ENCODE peak calls at places on chromosomes 6 and 20, in ten cellular contexts. One of them, this sample, is unnamed.

GRCh38 chr6:84762220-84762940 is 2.0 kb downstream of the TBX18 start:
- DNase-seq in uterus: no peak
- DNase-seq in A549: peak
- DNase-seq in H54: no peak
- DNase-seq in heart left ventricle: peak
- DNase-seq in HCT116: no peak
- DNase-seq in IMR-90: no peak
- DNase-seq in GM12891: no peak
- DNase-seq in esophagus squamous epithelium: no peak
- DNase-seq in spleen: no peak
- DNase-seq in this sample: no peak

GRCh38 chr6:82959385-82959941 is 106.2 kb downstream of the UBE3D start:
- DNase-seq in uterus: no peak
- DNase-seq in A549: no peak
- DNase-seq in H54: peak
- DNase-seq in heart left ventricle: no peak
- DNase-seq in HCT116: no peak
- DNase-seq in IMR-90: peak
- DNase-seq in GM12891: no peak
- DNase-seq in esophagus squamous epithelium: no peak
- DNase-seq in spleen: no peak
- DNase-seq in this sample: no peak

GRCh38 chr6:165663736-165664552 is 903 bp upstream of the PDE10A start:
- DNase-seq in uterus: no peak
- DNase-seq in A549: no peak
- DNase-seq in H54: no peak
- DNase-seq in heart left ventricle: peak
- DNase-seq in HCT116: no peak
- DNase-seq in IMR-90: no peak
- DNase-seq in GM12891: no peak
- DNase-seq in esophagus squamous epithelium: no peak
- DNase-seq in spleen: no peak
- DNase-seq in this sample: no peak

GRCh38 chr20:48153105-48153504 is 367.8 kb upstream of the SULF2 start:
- DNase-seq in uterus: no peak
- DNase-seq in A549: no peak
- DNase-seq in H54: no peak
- DNase-seq in heart left ventricle: no peak
- DNase-seq in HCT116: no peak
- DNase-seq in IMR-90: no peak
- DNase-seq in GM12891: no peak
- DNase-seq in esophagus squamous epithelium: no peak
- DNase-seq in spleen: no peak
- DNase-seq in this sample: no peak

GRCh38 chr6:37641546-37641945 is 56.1 kb downstream of the MDGA1 start:
- DNase-seq in uterus: no peak
- DNase-seq in A549: no peak
- DNase-seq in H54: no peak
- DNase-seq in heart left ventricle: no peak
- DNase-seq in HCT116: no peak
- DNase-seq in IMR-90: no peak
- DNase-seq in GM12891: no peak
- DNase-seq in esophagus squamous epithelium: no peak
- DNase-seq in spleen: no peak
- DNase-seq in this sample: no peak

GRCh38 chr6:28135393-28135792 is 6.3 kb upstream of the ZKSCAN8 start:
- DNase-seq in uterus: no peak
- DNase-seq in A549: no peak
- DNase-seq in H54: no peak
- DNase-seq in heart left ventricle: no peak
- DNase-seq in HCT116: no peak
- DNase-seq in IMR-90: no peak
- DNase-seq in GM12891: no peak
- DNase-seq in esophagus squamous epithelium: no peak
- DNase-seq in spleen: no peak
- DNase-seq in this sample: no peak

GRCh38 chr6:38375341-38375740 is 264.4 kb downstream of the BTBD9 start:
- DNase-seq in uterus: no peak
- DNase-seq in A549: no peak
- DNase-seq in H54: no peak
- DNase-seq in heart left ventricle: no peak
- DNase-seq in HCT116: no peak
- DNase-seq in IMR-90: no peak
- DNase-seq in GM12891: no peak
- DNase-seq in esophagus squamous epithelium: no peak
- DNase-seq in spleen: no peak
- DNase-seq in this sample: no peak

GRCh38 chr6:3607171-3607570 is 144.3 kb downstream of the PXDC1 start:
- DNase-seq in uterus: no peak
- DNase-seq in A549: no peak
- DNase-seq in H54: no peak
- DNase-seq in heart left ventricle: no peak
- DNase-seq in HCT116: no peak
- DNase-seq in IMR-90: no peak
- DNase-seq in GM12891: no peak
- DNase-seq in esophagus squamous epithelium: no peak
- DNase-seq in spleen: no peak
- DNase-seq in this sample: no peak

GRCh38 chr6:159595173-159595572 is 97.9 kb downstream of the SOD2 start:
- DNase-seq in uterus: no peak
- DNase-seq in A549: peak
- DNase-seq in H54: peak
- DNase-seq in heart left ventricle: no peak
- DNase-seq in HCT116: peak
- DNase-seq in IMR-90: peak
- DNase-seq in GM12891: no peak
- DNase-seq in esophagus squamous epithelium: no peak
- DNase-seq in spleen: no peak
- DNase-seq in this sample: peak

GRCh38 chr20:32314768-32315167 is 37.3 kb downstream of the KIF3B start:
- DNase-seq in uterus: no peak
- DNase-seq in A549: no peak
- DNase-seq in H54: no peak
- DNase-seq in heart left ventricle: no peak
- DNase-seq in HCT116: no peak
- DNase-seq in IMR-90: no peak
- DNase-seq in GM12891: no peak
- DNase-seq in esophagus squamous epithelium: no peak
- DNase-seq in spleen: peak
- DNase-seq in this sample: no peak
- TF ChIP-seq POLR2A in uterus: no peak
- TF ChIP-seq POLR2A in A549: no peak
- TF ChIP-seq POLR2A in H54: no peak
- TF ChIP-seq POLR2A in heart left ventricle: no peak
- TF ChIP-seq POLR2A in HCT116: no peak
- TF ChIP-seq POLR2A in IMR-90: no peak
- TF ChIP-seq POLR2A in GM12891: no peak
- TF ChIP-seq POLR2A in esophagus squamous epithelium: no peak
- TF ChIP-seq POLR2A in spleen: no peak
- TF ChIP-seq POLR2A in this sample: no peak

DNA sequence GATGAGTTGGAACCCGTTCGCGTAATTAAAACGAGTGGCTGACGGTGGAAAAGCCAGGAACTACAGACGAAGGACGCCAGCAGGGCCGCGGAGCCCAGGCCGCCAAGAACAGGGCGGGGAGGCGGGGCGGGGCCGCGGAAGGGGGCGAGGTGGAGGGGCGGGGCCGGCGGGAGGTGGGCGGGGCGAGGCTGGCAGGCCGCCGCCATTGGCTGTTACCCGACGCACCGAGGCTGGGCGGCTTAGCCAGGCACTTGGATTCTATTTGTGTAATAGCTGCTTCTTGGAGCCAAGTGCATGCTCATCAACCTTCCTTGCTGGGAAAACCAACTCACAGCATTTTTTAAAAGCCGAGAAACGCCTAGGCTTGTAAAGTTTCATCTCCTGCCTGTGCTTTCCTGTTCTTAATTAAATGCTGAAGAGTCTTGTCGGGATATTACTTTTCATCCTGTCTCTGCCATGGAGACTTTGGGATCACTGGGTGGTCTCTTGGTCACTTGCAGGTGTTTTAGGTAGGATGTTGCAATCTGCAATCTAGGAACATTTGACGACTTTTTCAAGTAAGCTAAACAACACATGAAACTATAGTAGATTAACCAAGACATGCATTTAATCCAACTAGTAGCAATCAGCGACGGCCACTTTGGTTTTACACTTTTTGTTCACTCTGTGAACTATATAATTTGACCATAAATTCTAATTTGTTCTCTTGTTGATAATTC is 245.0 kb downstream of the ARID1B start:
- DNase-seq in uterus: peak
- DNase-seq in A549: peak
- DNase-seq in H54: peak
- DNase-seq in heart left ventricle: peak
- DNase-seq in HCT116: peak
- DNase-seq in IMR-90: peak
- DNase-seq in GM12891: peak
- DNase-seq in esophagus squamous epithelium: peak
- DNase-seq in spleen: peak
- DNase-seq in this sample: peak
- TF ChIP-seq POLR2A in uterus: no peak
- TF ChIP-seq POLR2A in A549: peak
- TF ChIP-seq POLR2A in H54: peak
- TF ChIP-seq POLR2A in heart left ventricle: no peak
- TF ChIP-seq POLR2A in HCT116: peak
- TF ChIP-seq POLR2A in IMR-90: no peak
- TF ChIP-seq POLR2A in GM12891: no peak
- TF ChIP-seq POLR2A in esophagus squamous epithelium: no peak
- TF ChIP-seq POLR2A in spleen: no peak
- TF ChIP-seq POLR2A in this sample: no peak

DNA sequence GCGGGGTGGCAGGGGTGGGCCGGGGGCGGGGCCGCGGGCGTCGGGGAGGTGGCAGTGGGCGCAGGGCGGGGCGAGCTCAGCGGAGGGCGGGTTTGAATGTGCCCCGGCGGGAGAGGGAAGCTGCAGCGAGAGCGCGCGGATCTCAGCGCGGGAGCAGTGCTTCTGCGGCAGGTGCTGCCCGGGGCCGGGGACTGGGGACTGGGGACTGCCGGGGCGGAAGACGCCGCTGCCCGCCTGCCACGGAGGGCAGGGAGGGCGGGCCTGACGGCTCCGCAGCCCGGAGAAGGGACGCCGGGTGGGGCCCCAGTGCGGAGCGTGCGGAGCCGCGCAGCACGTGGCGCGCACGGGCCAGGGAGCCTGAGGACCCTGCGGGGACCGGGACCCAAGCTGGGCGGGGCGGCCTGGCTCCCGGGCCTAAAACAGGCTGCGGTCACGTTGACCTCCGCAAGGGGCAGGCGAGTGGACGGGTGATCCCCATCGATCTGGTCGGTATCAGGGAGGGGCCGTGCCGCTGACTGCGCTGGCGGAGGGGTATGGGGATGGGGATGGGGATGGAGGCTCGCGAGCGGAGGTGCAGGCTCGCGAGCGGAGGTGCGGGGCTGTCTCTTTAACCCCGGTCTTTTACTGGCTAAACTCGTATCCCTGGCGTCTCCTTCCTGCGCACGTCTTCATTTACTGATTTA is at the start of gene SLC29A1:
- DNase-seq in uterus: peak
- DNase-seq in A549: peak
- DNase-seq in H54: peak
- DNase-seq in heart left ventricle: peak
- DNase-seq in HCT116: no peak
- DNase-seq in IMR-90: peak
- DNase-seq in GM12891: peak
- DNase-seq in esophagus squamous epithelium: no peak
- DNase-seq in spleen: peak
- DNase-seq in this sample: peak
- TF ChIP-seq POLR2A in uterus: peak
- TF ChIP-seq POLR2A in A549: peak
- TF ChIP-seq POLR2A in H54: peak
- TF ChIP-seq POLR2A in heart left ventricle: peak
- TF ChIP-seq POLR2A in HCT116: peak
- TF ChIP-seq POLR2A in IMR-90: no peak
- TF ChIP-seq POLR2A in GM12891: no peak
- TF ChIP-seq POLR2A in esophagus squamous epithelium: peak
- TF ChIP-seq POLR2A in spleen: no peak
- TF ChIP-seq POLR2A in this sample: peak

GRCh38 chr6:136792945-136793289 is 640 bp upstream of the MAP3K5 start:
- DNase-seq in uterus: peak
- DNase-seq in A549: peak
- DNase-seq in H54: peak
- DNase-seq in heart left ventricle: peak
- DNase-seq in HCT116: peak
- DNase-seq in IMR-90: peak
- DNase-seq in GM12891: no peak
- DNase-seq in esophagus squamous epithelium: peak
- DNase-seq in spleen: peak
- DNase-seq in this sample: peak
- TF ChIP-seq POLR2A in uterus: no peak
- TF ChIP-seq POLR2A in A549: no peak
- TF ChIP-seq POLR2A in H54: peak
- TF ChIP-seq POLR2A in heart left ventricle: no peak
- TF ChIP-seq POLR2A in HCT116: no peak
- TF ChIP-seq POLR2A in IMR-90: no peak
- TF ChIP-seq POLR2A in GM12891: peak
- TF ChIP-seq POLR2A in esophagus squamous epithelium: no peak
- TF ChIP-seq POLR2A in spleen: no peak
- TF ChIP-seq POLR2A in this sample: no peak

GRCh38 chr6:21582651-21583050 is 10.9 kb upstream of the SOX4 start:
- DNase-seq in uterus: no peak
- DNase-seq in A549: no peak
- DNase-seq in H54: no peak
- DNase-seq in heart left ventricle: no peak
- DNase-seq in HCT116: no peak
- DNase-seq in IMR-90: peak
- DNase-seq in GM12891: no peak
- DNase-seq in esophagus squamous epithelium: no peak
- DNase-seq in spleen: no peak
- DNase-seq in this sample: no peak

DNA sequence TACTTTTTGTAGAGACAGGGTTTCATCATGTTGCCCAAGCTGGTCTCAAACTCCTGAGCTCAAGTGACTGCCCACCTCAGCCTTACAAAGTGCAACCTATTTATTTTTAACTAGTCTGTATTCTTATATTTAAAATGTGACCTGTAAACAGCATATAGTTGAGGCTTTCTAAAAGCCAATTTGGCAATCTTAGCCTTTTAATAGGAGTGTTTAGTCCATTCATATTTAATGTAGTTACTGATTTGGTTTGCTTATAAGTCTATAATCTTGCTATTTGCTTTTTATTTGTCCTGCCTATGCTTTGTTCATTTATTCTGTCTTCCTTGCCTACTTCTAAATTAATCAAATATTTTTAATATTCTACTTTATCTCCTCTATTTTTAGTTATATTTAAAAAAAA is 15.0 kb upstream of the SOX4 start:
- DNase-seq in uterus: no peak
- DNase-seq in A549: no peak
- DNase-seq in H54: no peak
- DNase-seq in heart left ventricle: no peak
- DNase-seq in HCT116: no peak
- DNase-seq in IMR-90: no peak
- DNase-seq in GM12891: no peak
- DNase-seq in esophagus squamous epithelium: no peak
- DNase-seq in spleen: no peak
- DNase-seq in this sample: no peak
- TF ChIP-seq POLR2A in uterus: no peak
- TF ChIP-seq POLR2A in A549: no peak
- TF ChIP-seq POLR2A in H54: no peak
- TF ChIP-seq POLR2A in heart left ventricle: no peak
- TF ChIP-seq POLR2A in HCT116: no peak
- TF ChIP-seq POLR2A in IMR-90: no peak
- TF ChIP-seq POLR2A in GM12891: no peak
- TF ChIP-seq POLR2A in esophagus squamous epithelium: no peak
- TF ChIP-seq POLR2A in spleen: no peak
- TF ChIP-seq POLR2A in this sample: no peak

This sample was measured in right lobe of liver.